ENCODE peak calls at places on chromosomes 16 and 17, in ten cellular contexts. J, D, Z, G, E, F, C, V, O and M are unnamed samples.

GRCh38 chr16:84446596-84447392 is 57.7 kb downstream of the MEAK7 start:
- DNase-seq in J (no peak), D (no peak), Z (no peak), G (no peak), E (no peak), F (no peak), C (no peak), V (no peak), O (no peak), M (no peak)

GRCh38 chr17:57666198-57666870 is 78.8 kb downstream of the CCDC182 start:
- DNase-seq in J (no peak), D (no peak), Z (no peak), G (no peak), E (no peak), F (no peak), C (no peak), V (no peak), O (no peak), M (peak; percentile 17)

GRCh38 chr16:64391009-64391663 is 730.7 kb downstream of the CDH11 start:
- DNase-seq in J (no peak), D (peak; percentile 36), Z (no peak), G (no peak), E (peak; percentile 31), F (no peak), C (no peak), V (no peak), O (no peak), M (no peak)

GRCh38 chr17:80141463-80142165 is 5.3 kb downstream of the EIF4A3 start:
- DNase-seq in J (no peak), D (no peak), Z (no peak), G (no peak), E (no peak), F (no peak), C (no peak), V (no peak), O (no peak), M (no peak)

GRCh38 chr17:3529817-3530741 is 27.5 kb downstream of the TRPV3 start:
- DNase-seq in J (no peak), D (no peak), Z (no peak), G (no peak), E (no peak), F (no peak), C (peak; percentile 82), V (no peak), O (peak; percentile 48), M (no peak)

GRCh38 chr17:78965369-78965982 is 14.2 kb downstream of the LGALS3BP start:
- DNase-seq in J (no peak), D (no peak), Z (no peak), G (no peak), E (no peak), F (no peak), C (no peak), V (no peak), O (no peak), M (peak; percentile 37)

GRCh38 chr17:16381496-16381820 is 567 bp downstream of the UBB start:
- DNase-seq in J (no peak), D (no peak), Z (no peak), G (no peak), E (no peak), F (no peak), C (no peak), V (peak; percentile 55), O (no peak), M (no peak)

GRCh38 chr17:7889166-7889584 is 586 bp downstream of the CHD3 start:
- DNase-seq in J (peak; percentile 70), D (peak; percentile 94), Z (peak; percentile 51), G (peak; percentile 95), E (peak; percentile 97), F (no peak), C (peak; percentile 81), V (peak; percentile 24), O (peak; percentile 88), M (peak; percentile 95)

GRCh38 chr17:32980230-32980629 is 11.4 kb upstream of the SPACA3 start:
- DNase-seq in J (no peak), D (no peak), Z (no peak), G (no peak), E (no peak), F (no peak), C (no peak), V (no peak), O (no peak), M (no peak)

GRCh38 chr16:66881014-66881417 is 701 bp downstream of the PDP2 start:
- DNase-seq in J (no peak), D (peak; percentile 38), Z (no peak), G (no peak), E (no peak), F (no peak), C (no peak), V (no peak), O (no peak), M (no peak)

GRCh38 chr16:49343291-49343690 is 30.3 kb upstream of the C16orf78 start:
- DNase-seq in J (no peak), D (no peak), Z (no peak), G (no peak), E (no peak), F (no peak), C (no peak), V (no peak), O (no peak), M (no peak)

GRCh38 chr17:81412490-81413093 is 17.3 kb downstream of the BAHCC1 start:
- DNase-seq in J (no peak), D (no peak), Z (no peak), G (no peak), E (no peak), F (no peak), C (no peak), V (peak; percentile 49), O (no peak), M (no peak)

GRCh38 chr16:56107944-56108583 is 83.2 kb upstream of the GNAO1 start:
- DNase-seq in J (no peak), D (no peak), Z (no peak), G (peak; percentile 73), E (no peak), F (no peak), C (no peak), V (no peak), O (no peak), M (peak; percentile 68)

GRCh38 chr16:81445143-81445922 is 725 bp downstream of the CMIP start:
- DNase-seq in J (no peak), D (peak; percentile 73), Z (no peak), G (no peak), E (peak; percentile 33), F (peak; percentile 13), C (peak; percentile 79), V (peak; percentile 38), O (peak; percentile 33), M (no peak)

GRCh38 chr17:73657473-73658116 is 13.3 kb upstream of the SDK2 start:
- DNase-seq in J (no peak), D (peak; percentile 60), Z (no peak), G (peak; percentile 37), E (peak; percentile 39), F (no peak), C (peak; percentile 74), V (no peak), O (no peak), M (no peak)

GRCh38 chr16:6149031-6149430 is 1051.4 kb upstream of the EEF2KMT start:
- DNase-seq in J (no peak), D (no peak), Z (no peak), G (no peak), E (no peak), F (no peak), C (no peak), V (no peak), O (no peak), M (no peak)

GRCh38 chr16:19601083-19601976 is 45.8 kb downstream of the VPS35L start:
- DNase-seq in J (peak; percentile 23), D (peak; percentile 57), Z (peak; percentile 18), G (no peak), E (peak; percentile 12), F (peak; percentile 29), C (peak; percentile 65), V (no peak), O (no peak), M (no peak)

GRCh38 chr17:39621523-39622379 is 5.0 kb upstream of the PPP1R1B start:
- DNase-seq in J (peak; percentile 48), D (peak; percentile 92), Z (peak; percentile 68), G (peak; percentile 77), E (peak; percentile 79), F (peak; percentile 87), C (peak; percentile 95), V (peak; percentile 73), O (peak; percentile 87), M (peak; percentile 66)

GRCh38 chr16:86252596-86252995 is 257.7 kb upstream of the FOXF1 start:
- DNase-seq in J (no peak), D (peak; percentile 47), Z (no peak), G (no peak), E (peak; percentile 42), F (no peak), C (peak; percentile 79), V (no peak), O (no peak), M (no peak)

GRCh38 chr17:46032909-46033308 is 33.9 kb downstream of the STH start:
- DNase-seq in J (no peak), D (no peak), Z (no peak), G (no peak), E (no peak), F (no peak), C (no peak), V (no peak), O (no peak), M (no peak)

GRCh38 chr17:48026503-48027321 is 10.9 kb downstream of the COPZ2 start:
- DNase-seq in J (peak; percentile 70), D (peak; percentile 80), Z (no peak), G (peak; percentile 80), E (peak; percentile 86), F (peak; percentile 62), C (peak; percentile 92), V (peak; percentile 68), O (peak; percentile 88), M (peak; percentile 88)

GRCh38 chr16:46662123-46662522 is 26.9 kb downstream of the VPS35 start:
- DNase-seq in J (no peak), D (no peak), Z (no peak), G (no peak), E (no peak), F (no peak), C (no peak), V (no peak), O (no peak), M (no peak)